ENCODE peak calls at places on chromosomes 3 and 15, in eight cellular contexts. M, Y, V, U, L, H, W and F are unnamed samples.

GRCh38 chr3:193773266-193774183 is 180.5 kb downstream of the OPA1 start:
- DNase-seq in M (no peak), Y (no peak), V (no peak), U (no peak), L (no peak), H (no peak), W (no peak), F (no peak)

GRCh38 chr3:33786565-33787327 is 11.7 kb upstream of the PDCD6IP start:
- DNase-seq in M (no peak), Y (no peak), V (no peak), U (no peak), L (no peak), H (no peak), W (no peak), F (no peak)

GRCh38 chr15:25777047-25777446 is 86.1 kb downstream of the ATP10A start:
- DNase-seq in M (no peak), Y (no peak), V (no peak), U (no peak), L (no peak), H (no peak), W (no peak), F (no peak)

GRCh38 chr3:140720242-140720641 is 42.4 kb downstream of the TRIM42 start:
- DNase-seq in M (no peak), Y (no peak), V (no peak), U (no peak), L (peak), H (no peak), W (no peak), F (peak)

GRCh38 chr15:90035835-90036220 is 34.7 kb downstream of the ZNF710 start:
- DNase-seq in M (no peak), Y (peak), V (no peak), U (no peak), L (no peak), H (no peak), W (no peak), F (no peak)

GRCh38 chr3:48413086-48413485 is 16.8 kb downstream of the PLXNB1 start:
- DNase-seq in M (no peak), Y (no peak), V (no peak), U (no peak), L (no peak), H (no peak), W (peak), F (no peak)

GRCh38 chr3:136667081-136667480 is 85.1 kb downstream of the STAG1 start:
- DNase-seq in M (no peak), Y (no peak), V (no peak), U (no peak), L (no peak), H (no peak), W (no peak), F (no peak)

GRCh38 chr3:24598691-24599090 is 104.0 kb upstream of the THRB start:
- DNase-seq in M (no peak), Y (no peak), V (no peak), U (no peak), L (no peak), H (no peak), W (peak), F (peak)

GRCh38 chr3:21665444-21665843 is 85.6 kb downstream of the ZNF385D start:
- DNase-seq in M (no peak), Y (no peak), V (no peak), U (no peak), L (no peak), H (no peak), W (peak), F (no peak)

GRCh38 chr3:38542401-38543298 is 46.5 kb downstream of the EXOG start:
- DNase-seq in M (no peak), Y (no peak), V (no peak), U (no peak), L (no peak), H (no peak), W (no peak), F (no peak)

GRCh38 chr3:189593581-189593980 is 37.6 kb upstream of the TP63 start:
- DNase-seq in M (no peak), Y (no peak), V (no peak), U (no peak), L (no peak), H (no peak), W (no peak), F (no peak)

GRCh38 chr3:167978486-167978885 is 117.2 kb downstream of the GOLIM4 start:
- DNase-seq in M (no peak), Y (no peak), V (no peak), U (no peak), L (no peak), H (no peak), W (no peak), F (no peak)

GRCh38 chr3:8386221-8386620 is 115.4 kb upstream of the LMCD1 start:
- DNase-seq in M (no peak), Y (no peak), V (no peak), U (no peak), L (no peak), H (peak), W (no peak), F (no peak)

GRCh38 chr3:102673271-102674115 is 238.7 kb downstream of the ZPLD1 start:
- DNase-seq in M (peak), Y (peak), V (peak), U (peak), L (peak), H (no peak), W (peak), F (peak)

GRCh38 chr3:3707858-3708768 is 91.1 kb upstream of the LRRN1 start:
- DNase-seq in M (no peak), Y (no peak), V (no peak), U (no peak), L (no peak), H (no peak), W (peak), F (no peak)

GRCh38 chr3:66441124-66441523 is 59.7 kb downstream of the LRIG1 start:
- DNase-seq in M (no peak), Y (no peak), V (no peak), U (no peak), L (no peak), H (no peak), W (peak), F (no peak)

GRCh38 chr15:97961067-97961954 is 808 bp downstream of the ARRDC4 start:
- DNase-seq in M (no peak), Y (peak), V (no peak), U (no peak), L (peak), H (no peak), W (peak), F (peak)

GRCh38 chr3:177813322-177813721 is 616.0 kb upstream of the TBL1XR1 start:
- DNase-seq in M (no peak), Y (no peak), V (no peak), U (no peak), L (peak), H (no peak), W (no peak), F (peak)

GRCh38 chr15:90903733-90904536 is 833 bp downstream of the MAN2A2 start:
- DNase-seq in M (no peak), Y (no peak), V (no peak), U (no peak), L (no peak), H (no peak), W (no peak), F (peak)

GRCh38 chr3:27802849-27803248 is 80.7 kb upstream of the EOMES start:
- DNase-seq in M (no peak), Y (no peak), V (no peak), U (no peak), L (no peak), H (no peak), W (no peak), F (no peak)

GRCh38 chr3:36777424-36778218 is 13.3 kb upstream of the DCLK3 start:
- DNase-seq in M (peak), Y (no peak), V (no peak), U (no peak), L (no peak), H (no peak), W (no peak), F (no peak)

GRCh38 chr3:128448491-128448890 is 18.2 kb downstream of the DNAJB8 start:
- DNase-seq in M (peak), Y (no peak), V (no peak), U (peak), L (no peak), H (no peak), W (no peak), F (no peak)

GRCh38 chr3:140942221-140943104 is 827 bp downstream of the SLC25A36 start:
- DNase-seq in M (peak), Y (peak), V (no peak), U (no peak), L (peak), H (no peak), W (peak), F (peak)

GRCh38 chr15:88256261-88257230 is at the start of gene NTRK3:
- DNase-seq in M (peak), Y (peak), V (no peak), U (no peak), L (no peak), H (no peak), W (peak), F (no peak)

GRCh38 chr15:85479071-85479647 is 98.8 kb downstream of the AKAP13 start:
- DNase-seq in M (no peak), Y (no peak), V (no peak), U (no peak), L (no peak), H (no peak), W (peak), F (no peak)

GRCh38 chr15:48052871-48053383 is 67.9 kb upstream of the SLC24A5 start:
- DNase-seq in M (no peak), Y (no peak), V (no peak), U (no peak), L (no peak), H (no peak), W (peak), F (no peak)

GRCh38 chr3:178966299-178967183 is 105.1 kb downstream of the ZMAT3 start:
- DNase-seq in M (peak), Y (no peak), V (peak), U (no peak), L (peak), H (no peak), W (peak), F (peak)

GRCh38 chr3:144362126-144362525 is 390.5 kb downstream of the DIPK2A start:
- DNase-seq in M (no peak), Y (no peak), V (no peak), U (no peak), L (no peak), H (no peak), W (peak), F (no peak)

GRCh38 chr3:126116526-126116925 is 32.6 kb upstream of the SLC41A3 start:
- DNase-seq in M (no peak), Y (no peak), V (no peak), U (no peak), L (no peak), H (no peak), W (no peak), F (no peak)

GRCh38 chr3:151203053-151203420 is at the start of gene GPR171:
- DNase-seq in M (no peak), Y (no peak), V (no peak), U (peak), L (no peak), H (no peak), W (no peak), F (no peak)

GRCh38 chr3:186588619-186589018 is 18.1 kb downstream of the DNAJB11 start:
- DNase-seq in M (no peak), Y (no peak), V (no peak), U (no peak), L (no peak), H (no peak), W (peak), F (no peak)

GRCh38 chr15:76199106-76200082 is 111.9 kb downstream of the ETFA start:
- DNase-seq in M (no peak), Y (peak), V (no peak), U (no peak), L (peak), H (peak), W (peak), F (no peak)

GRCh38 chr15:76274226-76274625 is 37.0 kb downstream of the ETFA start:
- DNase-seq in M (no peak), Y (no peak), V (no peak), U (no peak), L (no peak), H (no peak), W (no peak), F (no peak)

GRCh38 chr15:25730918-25731317 is 132.2 kb downstream of the ATP10A start:
- DNase-seq in M (no peak), Y (no peak), V (no peak), U (no peak), L (no peak), H (no peak), W (no peak), F (no peak)

GRCh38 chr3:108552267-108553159 is 36.7 kb downstream of the CIP2A start:
- DNase-seq in M (peak), Y (no peak), V (peak), U (peak), L (no peak), H (peak), W (peak), F (peak)

GRCh38 chr15:65050270-65050669 is 5.1 kb downstream of the SLC51B start:
- DNase-seq in M (no peak), Y (no peak), V (no peak), U (no peak), L (no peak), H (no peak), W (no peak), F (no peak)

DNA sequence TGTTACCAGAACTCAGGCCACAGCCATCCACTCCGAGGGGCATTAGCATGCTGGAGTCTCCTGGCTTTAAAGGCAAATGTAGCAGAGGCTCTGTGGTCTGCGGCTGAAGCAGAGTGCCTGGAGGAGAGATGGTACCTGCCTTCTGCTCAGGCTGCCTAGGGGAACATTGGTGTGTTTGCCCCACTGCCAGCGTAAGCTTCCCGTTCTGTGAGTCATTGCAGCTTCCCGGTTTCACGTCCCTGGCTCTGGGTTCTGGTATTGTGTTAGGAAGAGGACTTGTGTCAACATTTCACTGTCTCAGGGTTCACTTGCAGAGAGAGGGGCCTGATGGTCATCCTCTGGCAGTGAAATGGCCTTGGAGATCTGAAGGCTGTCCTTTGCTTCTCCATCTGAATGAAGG is 1.8 kb downstream of the GASK1A start:
- DNase-seq in M (no peak), Y (no peak), V (no peak), U (no peak), L (no peak), H (no peak), W (peak), F (no peak)
- H3K27ac ChIP-seq in M (no peak), Y (no peak), V (no peak), U (no peak), L (no peak), H (no peak), W (no peak), F (no peak)

DNA sequence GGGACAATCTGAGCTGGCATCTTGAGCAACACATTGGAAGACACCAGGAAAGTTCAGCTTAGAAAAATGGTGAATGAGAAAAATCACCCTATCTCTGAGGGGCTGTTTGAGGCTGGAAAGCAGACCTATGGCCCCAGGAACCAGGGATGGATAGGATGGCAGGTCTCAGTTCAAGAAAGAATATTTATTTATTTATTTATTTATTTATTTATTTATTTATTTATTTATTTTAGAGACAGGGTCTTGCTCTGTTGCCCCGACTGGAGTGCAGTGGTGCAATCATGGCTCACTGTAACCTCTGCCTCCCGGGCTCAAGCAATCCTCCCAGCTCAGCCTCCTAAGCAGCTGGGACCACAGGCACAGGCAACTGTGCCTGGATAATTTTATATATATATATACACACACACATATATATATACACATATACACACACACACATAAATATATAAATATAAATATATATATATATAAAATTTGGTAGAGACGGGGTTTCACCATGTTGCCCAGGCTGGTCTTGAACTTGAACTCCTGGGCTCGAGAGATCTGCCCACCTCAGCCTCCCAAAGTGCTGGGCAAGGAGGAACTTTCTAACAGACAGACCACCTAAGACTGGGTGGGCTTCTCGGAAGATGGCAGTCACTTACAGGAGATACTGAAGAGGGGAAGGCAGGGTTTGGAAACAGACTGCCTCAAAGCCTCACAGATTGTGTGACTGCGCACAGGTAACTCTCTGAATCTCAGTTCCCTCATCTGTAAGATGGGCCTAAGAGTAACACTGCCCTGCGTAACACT is 29.7 kb downstream of the CCDC13 start:
- DNase-seq in M (no peak), Y (no peak), V (no peak), U (no peak), L (no peak), H (no peak), W (no peak), F (no peak)
- H3K27ac ChIP-seq in M (no peak), Y (no peak), V (no peak), U (no peak), L (peak), H (no peak), W (no peak), F (no peak)

GRCh38 chr15:68578960-68579935 is at the start of gene CORO2B:
- DNase-seq in M (peak), Y (peak), V (no peak), U (no peak), L (peak), H (no peak), W (peak), F (no peak)
- H3K27ac ChIP-seq in M (peak), Y (peak), V (no peak), U (no peak), L (peak), H (no peak), W (no peak), F (no peak)

GRCh38 chr3:46933261-46933660 is 43.3 kb downstream of the CCDC12 start:
- DNase-seq in M (no peak), Y (no peak), V (no peak), U (no peak), L (no peak), H (no peak), W (no peak), F (no peak)
- H3K27ac ChIP-seq in M (peak), Y (peak), V (peak), U (no peak), L (peak), H (no peak), W (peak), F (no peak)

GRCh38 chr3:117463716-117464115 is 754.1 kb downstream of the TUSC7 start:
- DNase-seq in M (no peak), Y (no peak), V (no peak), U (no peak), L (no peak), H (no peak), W (no peak), F (no peak)
- H3K27ac ChIP-seq in M (no peak), Y (no peak), V (no peak), U (no peak), L (no peak), H (no peak), W (no peak), F (no peak)

DNA sequence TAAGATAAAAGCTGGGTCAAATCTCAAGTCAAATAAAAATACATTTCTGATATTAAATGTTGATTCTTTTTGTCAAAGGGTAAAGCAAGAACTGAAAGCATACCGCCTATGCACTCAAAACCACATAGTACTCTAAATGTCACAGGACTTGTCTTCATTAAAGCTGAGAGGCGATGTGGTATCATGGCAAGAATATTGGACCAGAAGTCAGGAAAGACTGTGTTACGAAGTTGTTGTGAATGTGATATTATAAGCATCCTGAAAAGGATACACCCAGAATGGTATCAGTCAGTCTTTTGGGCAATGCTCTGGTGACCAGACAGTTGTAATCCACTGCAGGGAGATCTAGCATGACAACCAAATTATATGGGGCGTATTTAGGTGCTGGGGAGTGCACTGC is 33.8 kb downstream of the TIGIT start:
- DNase-seq in M (no peak), Y (no peak), V (no peak), U (no peak), L (no peak), H (no peak), W (no peak), F (no peak)
- H3K27ac ChIP-seq in M (no peak), Y (no peak), V (no peak), U (no peak), L (no peak), H (no peak), W (no peak), F (no peak)

GRCh38 chr3:70970952-70971351 is 612.6 kb downstream of the FOXP1 start:
- DNase-seq in M (no peak), Y (no peak), V (no peak), U (no peak), L (no peak), H (no peak), W (no peak), F (no peak)
- H3K27ac ChIP-seq in M (no peak), Y (no peak), V (no peak), U (no peak), L (no peak), H (no peak), W (no peak), F (no peak)

DNA sequence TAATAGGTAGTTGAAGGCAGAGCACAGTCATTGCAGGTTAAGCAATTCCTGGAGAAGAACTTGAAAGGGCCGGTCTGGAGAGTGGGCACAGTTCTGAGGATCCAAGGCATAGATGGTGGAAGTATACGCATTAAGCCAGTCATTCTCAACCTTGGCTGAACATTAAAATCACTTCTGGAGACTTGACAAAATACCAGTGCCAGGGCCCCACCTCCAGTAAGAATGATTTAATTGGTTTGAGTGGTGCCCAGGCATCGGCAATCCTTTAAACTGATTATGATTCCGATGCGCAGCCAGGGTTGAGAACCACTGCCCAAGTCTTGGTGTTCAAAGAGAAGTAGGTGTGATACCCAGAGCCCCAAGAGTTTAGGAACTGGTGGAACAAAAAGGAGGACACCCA is 6.9 kb upstream of the HOMER2 start:
- DNase-seq in M (no peak), Y (no peak), V (no peak), U (no peak), L (no peak), H (no peak), W (no peak), F (no peak)
- H3K27ac ChIP-seq in M (no peak), Y (no peak), V (no peak), U (no peak), L (no peak), H (no peak), W (no peak), F (no peak)

DNA sequence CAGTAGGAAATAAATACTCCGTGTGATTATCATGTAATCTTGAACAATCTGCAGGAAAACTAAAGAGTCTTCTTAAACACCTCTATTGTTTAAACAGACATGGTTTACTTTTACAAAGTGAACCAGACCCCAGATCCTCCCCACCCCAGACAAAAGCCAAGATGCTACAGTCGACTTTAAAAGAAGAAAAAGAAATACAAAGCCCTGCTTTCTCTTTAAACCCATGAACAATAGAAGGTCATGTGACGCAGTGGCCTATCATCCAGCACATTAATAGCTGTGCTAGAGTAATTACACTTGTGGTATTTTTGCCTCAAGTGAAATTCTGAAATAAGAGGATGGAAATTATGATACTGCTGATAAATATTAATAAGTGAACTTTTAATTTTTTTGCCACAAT is 613.4 kb downstream of the FOXP1 start:
- DNase-seq in M (no peak), Y (no peak), V (no peak), U (no peak), L (no peak), H (no peak), W (no peak), F (no peak)
- H3K27ac ChIP-seq in M (no peak), Y (no peak), V (no peak), U (no peak), L (no peak), H (no peak), W (no peak), F (no peak)